ENCODE peak calls at places on chromosomes 7 and 10, in ten cellular contexts. One of them, this sample, is unnamed.

GRCh38 chr7:16891338-16891737 is 9.6 kb upstream of the AGR3 start:
- DNase-seq in transverse colon: peak; percentile 23
- DNase-seq in uterus: no peak
- DNase-seq in A549: peak; percentile 78
- DNase-seq in tibial nerve: peak; percentile 13
- DNase-seq in endothelial cell: peak; percentile 37
- DNase-seq in fibroblast of lung: peak; percentile 44
- DNase-seq in neural progenitor cell: peak; percentile 44
- DNase-seq in AG10803: peak; percentile 56
- DNase-seq in lower lobe of right lung: no peak
- DNase-seq in this sample: no peak

GRCh38 chr7:101140746-101141382 is 13.4 kb upstream of the AP1S1 start:
- DNase-seq in neural progenitor cell: no peak
- DNase-seq in lower lobe of right lung: no peak
- DNase-seq in transverse colon: no peak
- DNase-seq in AG10803: no peak
- DNase-seq in endothelial cell: no peak
- DNase-seq in fibroblast of lung: no peak
- DNase-seq in A549: no peak
- DNase-seq in uterus: no peak
- DNase-seq in tibial nerve: no peak
- DNase-seq in this sample: no peak

GRCh38 chr10:1036341-1036791 is 10.7 kb upstream of the IDI2 start:
- DNase-seq in AG10803: no peak
- DNase-seq in uterus: no peak
- DNase-seq in A549: peak; percentile 37
- DNase-seq in tibial nerve: no peak
- DNase-seq in fibroblast of lung: peak; percentile 89
- DNase-seq in lower lobe of right lung: no peak
- DNase-seq in endothelial cell: no peak
- DNase-seq in neural progenitor cell: no peak
- DNase-seq in transverse colon: no peak
- DNase-seq in this sample: no peak

GRCh38 chr7:150371131-150371995 is 2.7 kb downstream of the REPIN1 start:
- DNase-seq in transverse colon: no peak
- DNase-seq in tibial nerve: no peak
- DNase-seq in lower lobe of right lung: no peak
- DNase-seq in uterus: no peak
- DNase-seq in fibroblast of lung: no peak
- DNase-seq in endothelial cell: no peak
- DNase-seq in A549: no peak
- DNase-seq in AG10803: no peak
- DNase-seq in neural progenitor cell: no peak
- DNase-seq in this sample: no peak

GRCh38 chr7:4091767-4092166 is 590.3 kb upstream of the FOXK1 start:
- DNase-seq in uterus: no peak
- DNase-seq in AG10803: no peak
- DNase-seq in neural progenitor cell: no peak
- DNase-seq in endothelial cell: no peak
- DNase-seq in A549: no peak
- DNase-seq in lower lobe of right lung: no peak
- DNase-seq in tibial nerve: no peak
- DNase-seq in transverse colon: no peak
- DNase-seq in fibroblast of lung: no peak
- DNase-seq in this sample: no peak

GRCh38 chr10:43112608-43112961 is 25.7 kb upstream of the CSGALNACT2 start:
- DNase-seq in neural progenitor cell: no peak
- DNase-seq in A549: no peak
- DNase-seq in fibroblast of lung: no peak
- DNase-seq in endothelial cell: no peak
- DNase-seq in lower lobe of right lung: peak; percentile 34
- DNase-seq in uterus: no peak
- DNase-seq in AG10803: no peak
- DNase-seq in tibial nerve: no peak
- DNase-seq in transverse colon: no peak
- DNase-seq in this sample: no peak

GRCh38 chr10:86319626-86320025 is 47.0 kb downstream of the GRID1 start:
- DNase-seq in tibial nerve: no peak
- DNase-seq in AG10803: no peak
- DNase-seq in A549: no peak
- DNase-seq in transverse colon: no peak
- DNase-seq in fibroblast of lung: no peak
- DNase-seq in lower lobe of right lung: no peak
- DNase-seq in neural progenitor cell: no peak
- DNase-seq in uterus: no peak
- DNase-seq in endothelial cell: no peak
- DNase-seq in this sample: no peak

GRCh38 chr7:137073571-137074325 is 205.3 kb downstream of the CHRM2 start:
- DNase-seq in AG10803: peak; percentile 55
- DNase-seq in tibial nerve: no peak
- DNase-seq in lower lobe of right lung: no peak
- DNase-seq in transverse colon: no peak
- DNase-seq in neural progenitor cell: no peak
- DNase-seq in endothelial cell: no peak
- DNase-seq in fibroblast of lung: peak; percentile 82
- DNase-seq in uterus: no peak
- DNase-seq in A549: no peak
- DNase-seq in this sample: no peak

GRCh38 chr7:64883113-64883905 is 19.8 kb upstream of the ZNF273 start:
- DNase-seq in transverse colon: no peak
- DNase-seq in A549: no peak
- DNase-seq in fibroblast of lung: no peak
- DNase-seq in tibial nerve: no peak
- DNase-seq in AG10803: no peak
- DNase-seq in uterus: no peak
- DNase-seq in endothelial cell: no peak
- DNase-seq in lower lobe of right lung: no peak
- DNase-seq in neural progenitor cell: no peak
- DNase-seq in this sample: no peak

GRCh38 chr7:122316467-122317394 is 12.2 kb upstream of the FEZF1 start:
- DNase-seq in uterus: no peak
- DNase-seq in fibroblast of lung: no peak
- DNase-seq in A549: no peak
- DNase-seq in endothelial cell: peak; percentile 26
- DNase-seq in neural progenitor cell: peak; percentile 91
- DNase-seq in lower lobe of right lung: no peak
- DNase-seq in AG10803: no peak
- DNase-seq in tibial nerve: no peak
- DNase-seq in transverse colon: peak; percentile 35
- DNase-seq in this sample: no peak

GRCh38 chr10:285216-285967 is 150.1 kb downstream of the ZMYND11 start:
- DNase-seq in A549: no peak
- DNase-seq in transverse colon: no peak
- DNase-seq in uterus: no peak
- DNase-seq in lower lobe of right lung: no peak
- DNase-seq in fibroblast of lung: no peak
- DNase-seq in neural progenitor cell: no peak
- DNase-seq in AG10803: no peak
- DNase-seq in endothelial cell: no peak
- DNase-seq in tibial nerve: no peak
- DNase-seq in this sample: no peak

GRCh38 chr10:71933651-71934050 is 30.5 kb upstream of the CHST3 start:
- DNase-seq in fibroblast of lung: no peak
- DNase-seq in endothelial cell: no peak
- DNase-seq in transverse colon: no peak
- DNase-seq in uterus: no peak
- DNase-seq in lower lobe of right lung: no peak
- DNase-seq in neural progenitor cell: no peak
- DNase-seq in A549: no peak
- DNase-seq in tibial nerve: no peak
- DNase-seq in AG10803: no peak
- DNase-seq in this sample: no peak

GRCh38 chr7:151051108-151051507 is 2.8 kb downstream of the ASIC3 start:
- DNase-seq in neural progenitor cell: peak; percentile 95
- DNase-seq in tibial nerve: no peak
- DNase-seq in uterus: no peak
- DNase-seq in transverse colon: peak; percentile 43
- DNase-seq in endothelial cell: peak; percentile 88
- DNase-seq in AG10803: peak; percentile 66
- DNase-seq in lower lobe of right lung: peak; percentile 72
- DNase-seq in A549: no peak
- DNase-seq in fibroblast of lung: peak; percentile 71
- DNase-seq in this sample: no peak

GRCh38 chr10:78383378-78383777 is 349.7 kb downstream of the RPS24 start:
- DNase-seq in uterus: no peak
- DNase-seq in transverse colon: no peak
- DNase-seq in fibroblast of lung: no peak
- DNase-seq in tibial nerve: no peak
- DNase-seq in neural progenitor cell: no peak
- DNase-seq in A549: no peak
- DNase-seq in AG10803: no peak
- DNase-seq in lower lobe of right lung: no peak
- DNase-seq in endothelial cell: no peak
- DNase-seq in this sample: no peak

GRCh38 chr10:98790817-98791216 is 344.1 kb upstream of the HPS1 start:
- DNase-seq in lower lobe of right lung: no peak
- DNase-seq in transverse colon: no peak
- DNase-seq in endothelial cell: no peak
- DNase-seq in AG10803: no peak
- DNase-seq in A549: no peak
- DNase-seq in neural progenitor cell: peak; percentile 17
- DNase-seq in fibroblast of lung: no peak
- DNase-seq in uterus: no peak
- DNase-seq in tibial nerve: no peak
- DNase-seq in this sample: no peak
- TF ChIP-seq CTCF in lower lobe of right lung: no peak
- TF ChIP-seq CTCF in transverse colon: peak; percentile 48
- TF ChIP-seq CTCF in endothelial cell: peak; percentile 54
- TF ChIP-seq CTCF in AG10803: no peak
- TF ChIP-seq CTCF in A549: peak; percentile 43
- TF ChIP-seq CTCF in neural progenitor cell: peak; percentile 60
- TF ChIP-seq CTCF in fibroblast of lung: peak; percentile 67
- TF ChIP-seq CTCF in uterus: no peak
- TF ChIP-seq CTCF in tibial nerve: no peak
- TF ChIP-seq CTCF in this sample: no peak

DNA sequence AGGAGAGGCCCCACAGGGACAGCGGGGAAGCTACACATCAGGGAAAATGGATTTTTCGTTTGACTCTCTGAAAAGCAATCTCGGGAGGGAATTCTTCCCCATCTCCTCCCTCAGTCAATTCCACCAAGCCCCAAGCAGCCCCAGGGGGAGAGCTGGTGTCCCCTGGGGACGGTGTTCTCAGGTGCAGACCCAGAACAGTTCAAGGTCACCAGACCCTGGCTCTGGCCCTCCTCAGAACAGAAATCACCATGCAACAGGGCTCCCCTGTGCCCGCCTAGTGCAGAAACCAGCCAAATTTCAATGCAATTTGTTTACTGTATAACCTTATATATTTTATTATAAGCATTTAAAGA is 34.1 kb downstream of the GSDME start:
- DNase-seq in transverse colon: no peak
- DNase-seq in AG10803: no peak
- DNase-seq in fibroblast of lung: no peak
- DNase-seq in lower lobe of right lung: no peak
- DNase-seq in uterus: no peak
- DNase-seq in endothelial cell: no peak
- DNase-seq in A549: no peak
- DNase-seq in neural progenitor cell: no peak
- DNase-seq in tibial nerve: no peak
- DNase-seq in this sample: no peak
- TF ChIP-seq CTCF in transverse colon: no peak
- TF ChIP-seq CTCF in AG10803: no peak
- TF ChIP-seq CTCF in fibroblast of lung: no peak
- TF ChIP-seq CTCF in lower lobe of right lung: no peak
- TF ChIP-seq CTCF in uterus: no peak
- TF ChIP-seq CTCF in endothelial cell: no peak
- TF ChIP-seq CTCF in A549: no peak
- TF ChIP-seq CTCF in neural progenitor cell: no peak
- TF ChIP-seq CTCF in tibial nerve: no peak
- TF ChIP-seq CTCF in this sample: no peak

DNA sequence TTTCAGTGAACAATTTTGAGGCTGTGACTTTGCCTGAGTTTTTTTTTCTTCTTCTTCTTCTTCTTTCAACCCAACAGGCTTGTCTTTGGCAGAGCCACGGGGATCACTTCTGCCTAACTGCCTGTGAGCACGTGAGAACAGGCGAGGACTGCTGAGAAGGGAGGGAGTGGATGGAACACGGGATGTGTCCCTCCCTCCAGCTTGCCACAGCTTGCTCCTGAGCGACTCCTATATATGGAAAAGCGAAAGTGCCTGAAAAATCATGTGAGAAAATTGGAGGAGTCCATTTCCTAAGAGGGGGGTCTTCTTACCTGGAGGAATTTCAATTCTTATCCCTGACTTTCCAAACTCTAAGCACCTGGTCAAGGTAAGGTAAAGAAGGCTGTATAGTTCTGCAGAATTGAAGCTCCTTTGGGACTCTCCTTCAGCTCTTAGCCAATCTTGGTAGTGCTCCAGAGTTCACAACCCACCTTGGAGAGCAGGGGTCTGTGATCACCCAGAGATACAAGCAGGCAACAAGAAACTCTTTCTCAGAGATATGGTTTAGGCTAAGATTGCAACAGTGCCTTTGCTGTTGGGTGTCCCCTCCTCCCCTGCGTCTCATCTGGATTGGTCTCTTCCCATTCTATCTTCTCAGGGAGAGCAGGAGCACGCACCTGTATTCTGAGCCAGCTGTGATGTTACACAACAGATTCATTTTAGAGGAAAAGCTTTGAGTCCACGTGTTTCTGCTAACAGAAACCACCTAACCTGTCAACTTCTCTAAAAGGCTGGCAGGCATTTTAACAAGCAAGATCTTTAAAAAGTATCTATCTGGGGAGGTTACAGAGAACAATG is at the start of gene MAT1A:
- DNase-seq in AG10803: peak; percentile 3
- DNase-seq in tibial nerve: no peak
- DNase-seq in endothelial cell: no peak
- DNase-seq in A549: peak; percentile 36
- DNase-seq in neural progenitor cell: no peak
- DNase-seq in fibroblast of lung: no peak
- DNase-seq in lower lobe of right lung: no peak
- DNase-seq in uterus: no peak
- DNase-seq in transverse colon: peak; percentile 30
- DNase-seq in this sample: no peak
- TF ChIP-seq CTCF in AG10803: no peak
- TF ChIP-seq CTCF in tibial nerve: no peak
- TF ChIP-seq CTCF in endothelial cell: no peak
- TF ChIP-seq CTCF in A549: no peak
- TF ChIP-seq CTCF in neural progenitor cell: no peak
- TF ChIP-seq CTCF in fibroblast of lung: peak; percentile 5
- TF ChIP-seq CTCF in lower lobe of right lung: no peak
- TF ChIP-seq CTCF in uterus: no peak
- TF ChIP-seq CTCF in transverse colon: no peak
- TF ChIP-seq CTCF in this sample: no peak

DNA sequence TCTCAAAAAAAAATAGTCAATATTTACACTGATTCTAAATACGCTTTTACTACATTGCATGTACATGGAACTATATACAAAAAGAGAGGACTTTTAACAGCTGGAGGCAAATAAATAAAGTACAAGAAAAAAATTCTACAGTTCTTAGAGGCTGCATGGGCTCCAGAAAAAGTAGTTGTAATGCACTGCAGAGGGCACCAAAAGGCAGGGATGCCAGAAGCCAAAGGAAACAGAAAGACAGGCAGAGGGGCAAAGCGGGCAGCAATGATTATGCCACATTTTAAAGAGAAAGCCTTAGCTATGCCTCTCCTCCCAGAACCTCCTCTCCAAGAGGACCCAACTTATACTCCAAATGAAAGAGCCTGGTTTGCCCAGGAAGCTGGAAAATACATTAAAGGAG is 11.6 kb upstream of the ADCK2 start:
- DNase-seq in neural progenitor cell: no peak
- DNase-seq in lower lobe of right lung: no peak
- DNase-seq in uterus: no peak
- DNase-seq in endothelial cell: no peak
- DNase-seq in A549: peak; percentile 28
- DNase-seq in transverse colon: peak; percentile 9
- DNase-seq in fibroblast of lung: no peak
- DNase-seq in tibial nerve: no peak
- DNase-seq in AG10803: no peak
- DNase-seq in this sample: no peak
- TF ChIP-seq CTCF in neural progenitor cell: peak; percentile 12
- TF ChIP-seq CTCF in lower lobe of right lung: no peak
- TF ChIP-seq CTCF in uterus: no peak
- TF ChIP-seq CTCF in endothelial cell: no peak
- TF ChIP-seq CTCF in A549: no peak
- TF ChIP-seq CTCF in transverse colon: no peak
- TF ChIP-seq CTCF in fibroblast of lung: peak; percentile 36
- TF ChIP-seq CTCF in tibial nerve: no peak
- TF ChIP-seq CTCF in AG10803: peak; percentile 28
- TF ChIP-seq CTCF in this sample: no peak

This sample was measured in esophagus squamous epithelium.